ENCODE peak calls at places on chromosome 4, in five cellular contexts. One of them, this sample, is unnamed.

GRCh38 chr4:14059006-14059405 is 431.5 kb upstream of the BOD1L1 start:
- DNase-seq in HCT116: no peak
- DNase-seq in sigmoid colon: no peak
- DNase-seq in stomach: no peak
- DNase-seq in HepG2: no peak
- DNase-seq in this sample: no peak

GRCh38 chr4:94544811-94545210 is 93.1 kb downstream of the PDLIM5 start:
- DNase-seq in HCT116: no peak
- DNase-seq in sigmoid colon: no peak
- DNase-seq in stomach: no peak
- DNase-seq in HepG2: peak; percentile 10
- DNase-seq in this sample: no peak

GRCh38 chr4:182105416-182105815 is 137.8 kb upstream of the TENM3 start:
- DNase-seq in HCT116: no peak
- DNase-seq in sigmoid colon: no peak
- DNase-seq in stomach: no peak
- DNase-seq in HepG2: no peak
- DNase-seq in this sample: no peak

GRCh38 chr4:185902654-185903053 is 90.7 kb upstream of the SORBS2 start:
- DNase-seq in HCT116: no peak
- DNase-seq in sigmoid colon: no peak
- DNase-seq in stomach: no peak
- DNase-seq in HepG2: no peak
- DNase-seq in this sample: no peak

GRCh38 chr4:170400346-170400745 is 310.6 kb upstream of the AADAT start:
- DNase-seq in HCT116: no peak
- DNase-seq in sigmoid colon: no peak
- DNase-seq in stomach: no peak
- DNase-seq in HepG2: no peak
- DNase-seq in this sample: no peak

GRCh38 chr4:173490817-173491518 is 39.1 kb downstream of the HAND2 start:
- DNase-seq in HCT116: no peak
- DNase-seq in sigmoid colon: no peak
- DNase-seq in stomach: no peak
- DNase-seq in HepG2: peak; percentile 68
- DNase-seq in this sample: no peak

GRCh38 chr4:98314791-98315565 is 53.8 kb downstream of the RAP1GDS1 start:
- DNase-seq in HCT116: no peak
- DNase-seq in sigmoid colon: no peak
- DNase-seq in stomach: no peak
- DNase-seq in HepG2: no peak
- DNase-seq in this sample: no peak

GRCh38 chr4:75820676-75821075 is 81.6 kb downstream of the PPEF2 start:
- DNase-seq in HCT116: no peak
- DNase-seq in sigmoid colon: no peak
- DNase-seq in stomach: no peak
- DNase-seq in HepG2: peak; percentile 41
- DNase-seq in this sample: no peak

GRCh38 chr4:129355529-129355928 is 259.6 kb downstream of the C4orf33 start:
- DNase-seq in HCT116: no peak
- DNase-seq in sigmoid colon: no peak
- DNase-seq in stomach: no peak
- DNase-seq in HepG2: no peak
- DNase-seq in this sample: no peak

GRCh38 chr4:86939737-86940141 is 4.9 kb downstream of the AFF1 start:
- DNase-seq in HCT116: no peak
- DNase-seq in sigmoid colon: no peak
- DNase-seq in stomach: no peak
- DNase-seq in HepG2: no peak
- DNase-seq in this sample: no peak

GRCh38 chr4:181548873-181549541 is 694.2 kb upstream of the TENM3 start:
- DNase-seq in HCT116: peak; percentile 67
- DNase-seq in sigmoid colon: no peak
- DNase-seq in stomach: no peak
- DNase-seq in HepG2: peak; percentile 1
- DNase-seq in this sample: no peak

GRCh38 chr4:80592950-80593349 is 257.4 kb downstream of the CFAP299 start:
- DNase-seq in HCT116: no peak
- DNase-seq in sigmoid colon: no peak
- DNase-seq in stomach: no peak
- DNase-seq in HepG2: no peak
- DNase-seq in this sample: no peak

GRCh38 chr4:186693159-186693815 is 30.4 kb downstream of the FAT1 start:
- DNase-seq in HCT116: peak; percentile 33
- DNase-seq in sigmoid colon: peak; percentile 81
- DNase-seq in stomach: peak; percentile 76
- DNase-seq in HepG2: no peak
- DNase-seq in this sample: peak; percentile 86

GRCh38 chr4:79685542-79685941 is 277.5 kb upstream of the GK2 start:
- DNase-seq in HCT116: no peak
- DNase-seq in sigmoid colon: no peak
- DNase-seq in stomach: no peak
- DNase-seq in HepG2: no peak
- DNase-seq in this sample: no peak

GRCh38 chr4:168857546-168858314 is 152.3 kb downstream of the CBR4 start:
- DNase-seq in HCT116: no peak
- DNase-seq in sigmoid colon: no peak
- DNase-seq in stomach: no peak
- DNase-seq in HepG2: no peak
- DNase-seq in this sample: no peak

GRCh38 chr4:4627111-4627510 is 85.3 kb upstream of the STX18 start:
- DNase-seq in HCT116: no peak
- DNase-seq in sigmoid colon: no peak
- DNase-seq in stomach: no peak
- DNase-seq in HepG2: no peak
- DNase-seq in this sample: no peak

GRCh38 chr4:169351860-169352259 is 81.1 kb upstream of the SH3RF1 start:
- DNase-seq in HCT116: no peak
- DNase-seq in sigmoid colon: no peak
- DNase-seq in stomach: peak; percentile 75
- DNase-seq in HepG2: no peak
- DNase-seq in this sample: no peak

GRCh38 chr4:159191989-159192388 is 89.1 kb downstream of the RAPGEF2 start:
- DNase-seq in HCT116: peak; percentile 51
- DNase-seq in sigmoid colon: no peak
- DNase-seq in stomach: no peak
- DNase-seq in HepG2: peak; percentile 65
- DNase-seq in this sample: no peak

GRCh38 chr4:23441670-23442069 is 448.2 kb downstream of the PPARGC1A start:
- DNase-seq in HCT116: no peak
- DNase-seq in sigmoid colon: no peak
- DNase-seq in stomach: no peak
- DNase-seq in HepG2: no peak
- DNase-seq in this sample: no peak

GRCh38 chr4:145299380-145300076 is 119.1 kb upstream of the OTUD4 start:
- DNase-seq in HCT116: peak; percentile 56
- DNase-seq in sigmoid colon: no peak
- DNase-seq in stomach: no peak
- DNase-seq in HepG2: peak; percentile 5
- DNase-seq in this sample: no peak

GRCh38 chr4:69025191-69025998 is 70.9 kb upstream of the UGT2B7 start:
- DNase-seq in HCT116: peak; percentile 2
- DNase-seq in sigmoid colon: no peak
- DNase-seq in stomach: no peak
- DNase-seq in HepG2: peak; percentile 68
- DNase-seq in this sample: no peak

GRCh38 chr4:82223715-82224114 is 150.1 kb downstream of the HNRNPD start:
- DNase-seq in HCT116: no peak
- DNase-seq in sigmoid colon: peak; percentile 67
- DNase-seq in stomach: no peak
- DNase-seq in HepG2: no peak
- DNase-seq in this sample: no peak

GRCh38 chr4:141913928-141914327 is 277.5 kb downstream of the IL15 start:
- DNase-seq in HCT116: no peak
- DNase-seq in sigmoid colon: no peak
- DNase-seq in stomach: no peak
- DNase-seq in HepG2: no peak
- DNase-seq in this sample: no peak

GRCh38 chr4:140153419-140153743 is 603 bp downstream of the MAML3 start:
- DNase-seq in HCT116: no peak
- DNase-seq in sigmoid colon: no peak
- DNase-seq in stomach: no peak
- DNase-seq in HepG2: no peak
- DNase-seq in this sample: no peak

GRCh38 chr4:119521306-119521705 is 107.3 kb downstream of the PDE5A start:
- DNase-seq in HCT116: no peak
- DNase-seq in sigmoid colon: no peak
- DNase-seq in stomach: no peak
- DNase-seq in HepG2: peak; percentile 18
- DNase-seq in this sample: no peak

GRCh38 chr4:47017494-47017893 is 13.9 kb upstream of the GABRB1 start:
- DNase-seq in HCT116: no peak
- DNase-seq in sigmoid colon: no peak
- DNase-seq in stomach: no peak
- DNase-seq in HepG2: no peak
- DNase-seq in this sample: no peak

GRCh38 chr4:106266201-106266600 is 49.8 kb downstream of the TBCK start:
- DNase-seq in HCT116: peak; percentile 34
- DNase-seq in sigmoid colon: no peak
- DNase-seq in stomach: no peak
- DNase-seq in HepG2: peak; percentile 73
- DNase-seq in this sample: no peak

GRCh38 chr4:76960014-76960413 is 10.5 kb downstream of the SEPTIN11 start:
- DNase-seq in HCT116: no peak
- DNase-seq in sigmoid colon: no peak
- DNase-seq in stomach: no peak
- DNase-seq in HepG2: peak; percentile 7
- DNase-seq in this sample: no peak

GRCh38 chr4:8906991-8907595 is 35.5 kb upstream of the HMX1 start:
- DNase-seq in HCT116: no peak
- DNase-seq in sigmoid colon: peak; percentile 40
- DNase-seq in stomach: no peak
- DNase-seq in HepG2: no peak
- DNase-seq in this sample: peak; percentile 33

GRCh38 chr4:66633472-66633871 is 911.8 kb downstream of the CENPC start:
- DNase-seq in HCT116: no peak
- DNase-seq in sigmoid colon: no peak
- DNase-seq in stomach: no peak
- DNase-seq in HepG2: no peak
- DNase-seq in this sample: no peak

GRCh38 chr4:171966356-171966755 is 153.2 kb downstream of the GALNTL6 start:
- DNase-seq in HCT116: no peak
- DNase-seq in sigmoid colon: no peak
- DNase-seq in stomach: no peak
- DNase-seq in HepG2: no peak
- DNase-seq in this sample: no peak

GRCh38 chr4:80017125-80017854 is 55.7 kb downstream of the ANTXR2 start:
- DNase-seq in HCT116: no peak
- DNase-seq in sigmoid colon: no peak
- DNase-seq in stomach: no peak
- DNase-seq in HepG2: no peak
- DNase-seq in this sample: no peak

GRCh38 chr4:184355857-184356256 is 118.5 kb downstream of the IRF2 start:
- DNase-seq in HCT116: no peak
- DNase-seq in sigmoid colon: no peak
- DNase-seq in stomach: no peak
- DNase-seq in HepG2: no peak
- DNase-seq in this sample: no peak
- H3K27ac ChIP-seq in HCT116: no peak overlapping the region
- H3K27ac ChIP-seq in sigmoid colon: no peak overlapping the region
- H3K27ac ChIP-seq in stomach: peak overlapping the region; percentile 73
- H3K27ac ChIP-seq in HepG2: peak overlapping the region; percentile 30
- H3K27ac ChIP-seq in this sample: peak overlapping the region; percentile 30

GRCh38 chr4:31356839-31357238 is 636.7 kb downstream of the PCDH7 start:
- DNase-seq in HCT116: no peak
- DNase-seq in sigmoid colon: no peak
- DNase-seq in stomach: no peak
- DNase-seq in HepG2: no peak
- DNase-seq in this sample: no peak

GRCh38 chr4:31362756-31363155 is 642.6 kb downstream of the PCDH7 start:
- DNase-seq in HCT116: no peak
- DNase-seq in sigmoid colon: no peak
- DNase-seq in stomach: no peak
- DNase-seq in HepG2: no peak
- DNase-seq in this sample: no peak

GRCh38 chr4:31366041-31366440 is 645.9 kb downstream of the PCDH7 start:
- DNase-seq in HCT116: no peak
- DNase-seq in sigmoid colon: no peak
- DNase-seq in stomach: no peak
- DNase-seq in HepG2: no peak
- DNase-seq in this sample: no peak

GRCh38 chr4:31365006-31365690 is 645.0 kb downstream of the PCDH7 start:
- DNase-seq in HCT116: no peak
- DNase-seq in sigmoid colon: no peak
- DNase-seq in stomach: no peak
- DNase-seq in HepG2: no peak
- DNase-seq in this sample: no peak

DNA sequence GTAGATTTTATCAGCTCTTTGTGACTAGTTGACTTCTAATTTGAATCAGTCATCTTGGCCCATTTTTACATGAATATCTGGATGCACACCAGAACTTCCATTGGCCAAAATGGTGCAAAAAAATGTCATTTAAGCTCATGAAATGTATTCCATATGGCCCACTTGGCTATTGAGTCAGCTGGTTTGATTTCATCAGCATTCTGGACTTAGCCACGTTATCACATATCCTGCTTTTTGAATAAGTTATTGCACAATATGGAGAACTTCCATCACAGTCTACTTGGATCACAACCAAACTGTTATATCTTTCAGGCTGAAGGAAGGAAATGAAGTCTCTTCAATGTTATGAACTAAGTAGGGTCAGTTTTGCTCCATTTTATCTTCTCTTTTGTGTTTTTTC is 640.6 kb downstream of the PCDH7 start:
- DNase-seq in HCT116: no peak
- DNase-seq in sigmoid colon: no peak
- DNase-seq in stomach: no peak
- DNase-seq in HepG2: no peak
- DNase-seq in this sample: no peak
- TF ChIP-seq POLR2AphosphoS5 in HCT116: no peak
- TF ChIP-seq POLR2AphosphoS5 in sigmoid colon: no peak
- TF ChIP-seq POLR2AphosphoS5 in stomach: peak; percentile 3
- TF ChIP-seq POLR2AphosphoS5 in HepG2: no peak
- TF ChIP-seq POLR2AphosphoS5 in this sample: no peak

DNA sequence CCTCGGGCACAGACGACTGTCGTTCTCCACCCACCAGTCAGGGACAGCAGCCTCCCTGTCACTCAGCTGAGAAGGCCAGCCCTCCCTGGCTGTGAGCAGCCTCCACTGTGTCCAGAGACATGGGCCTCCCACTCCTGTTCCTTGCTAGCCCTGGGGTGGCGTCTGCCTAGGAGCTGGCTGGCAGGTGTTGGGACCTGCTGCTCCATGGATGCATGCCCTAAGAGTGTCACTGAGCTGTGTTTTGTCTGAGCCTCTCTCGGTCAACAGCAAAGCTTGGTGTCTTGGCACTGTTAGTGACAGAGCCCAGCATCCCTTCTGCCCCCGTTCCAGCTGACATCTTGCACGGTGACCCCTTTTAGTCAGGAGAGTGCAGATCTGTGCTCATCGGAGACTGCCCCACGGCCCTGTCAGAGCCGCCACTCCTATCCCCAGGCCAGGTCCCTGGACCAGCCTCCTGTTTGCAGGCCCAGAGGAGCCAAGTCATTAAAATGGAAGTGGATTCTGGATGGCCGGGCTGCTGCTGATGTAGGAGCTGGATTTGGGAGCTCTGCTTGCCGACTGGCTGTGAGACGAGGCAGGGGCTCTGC is 7.9 kb upstream of the MSANTD1 start:
- DNase-seq in HCT116: no peak
- DNase-seq in sigmoid colon: no peak
- DNase-seq in stomach: no peak
- DNase-seq in HepG2: no peak
- DNase-seq in this sample: no peak
- H3K27ac ChIP-seq in HCT116: no peak overlapping the region
- H3K27ac ChIP-seq in sigmoid colon: peak overlapping the region; percentile 56
- H3K27ac ChIP-seq in stomach: peak overlapping the region; percentile 61
- H3K27ac ChIP-seq in HepG2: no peak overlapping the region
- H3K27ac ChIP-seq in this sample: no peak overlapping the region

GRCh38 chr4:156971623-156972369 is at the start of gene PDGFC:
- DNase-seq in HCT116: no peak
- DNase-seq in sigmoid colon: peak; percentile 91
- DNase-seq in stomach: peak; percentile 75
- DNase-seq in HepG2: peak; percentile 63
- DNase-seq in this sample: peak; percentile 88
- TF ChIP-seq POLR2AphosphoS5 in HCT116: no peak
- TF ChIP-seq POLR2AphosphoS5 in sigmoid colon: peak; percentile 64
- TF ChIP-seq POLR2AphosphoS5 in stomach: peak; percentile 44
- TF ChIP-seq POLR2AphosphoS5 in HepG2: no peak
- TF ChIP-seq POLR2AphosphoS5 in this sample: no peak